ENCODE peak calls at places on chromosomes 6 and 20, in six cellular contexts. One of them, this sample, is unnamed. For H3K36me3, the result is how much of the 10 kb centered on the place peaks cover.

GRCh38 chr20:18904624-18905023 is 91.0 kb downstream of the SCP2D1 start:
- DNase-seq in mesenchymal stem cell: no peak
- DNase-seq in tibial artery: no peak
- DNase-seq in Karpas-422: peak
- DNase-seq in ascending aorta: no peak
- DNase-seq in IMR-90: no peak
- DNase-seq in this sample: no peak

GRCh38 chr20:23476015-23476754 is 14.7 kb upstream of the CST8 start:
- DNase-seq in mesenchymal stem cell: no peak
- DNase-seq in tibial artery: no peak
- DNase-seq in Karpas-422: no peak
- DNase-seq in ascending aorta: no peak
- DNase-seq in IMR-90: no peak
- DNase-seq in this sample: no peak

GRCh38 chr20:32792316-32792715 is 27.4 kb upstream of the MAPRE1 start:
- DNase-seq in mesenchymal stem cell: peak
- DNase-seq in tibial artery: no peak
- DNase-seq in Karpas-422: no peak
- DNase-seq in ascending aorta: no peak
- DNase-seq in IMR-90: peak
- DNase-seq in this sample: no peak

GRCh38 chr6:36804549-36804948 is 34.7 kb downstream of the CPNE5 start:
- DNase-seq in mesenchymal stem cell: no peak
- DNase-seq in tibial artery: no peak
- DNase-seq in Karpas-422: no peak
- DNase-seq in ascending aorta: no peak
- DNase-seq in IMR-90: no peak
- DNase-seq in this sample: no peak

GRCh38 chr20:14707865-14708574 is 370.6 kb upstream of the FLRT3 start:
- DNase-seq in mesenchymal stem cell: no peak
- DNase-seq in tibial artery: no peak
- DNase-seq in Karpas-422: no peak
- DNase-seq in ascending aorta: no peak
- DNase-seq in IMR-90: no peak
- DNase-seq in this sample: no peak

GRCh38 chr6:744954-745353 is 52.0 kb upstream of the EXOC2 start:
- DNase-seq in mesenchymal stem cell: no peak
- DNase-seq in tibial artery: no peak
- DNase-seq in Karpas-422: no peak
- DNase-seq in ascending aorta: no peak
- DNase-seq in IMR-90: no peak
- DNase-seq in this sample: no peak

GRCh38 chr20:62772994-62773858 is 23.0 kb upstream of the MRGBP start:
- DNase-seq in mesenchymal stem cell: no peak
- DNase-seq in tibial artery: no peak
- DNase-seq in Karpas-422: no peak
- DNase-seq in ascending aorta: no peak
- DNase-seq in IMR-90: peak
- DNase-seq in this sample: peak

GRCh38 chr20:62816879-62817873 is at the start of gene COL9A3:
- DNase-seq in mesenchymal stem cell: no peak
- DNase-seq in tibial artery: no peak
- DNase-seq in Karpas-422: no peak
- DNase-seq in ascending aorta: no peak
- DNase-seq in IMR-90: no peak
- DNase-seq in this sample: no peak

GRCh38 chr6:75201901-75202672 is 3.8 kb downstream of the COL12A1 start:
- DNase-seq in mesenchymal stem cell: peak
- DNase-seq in tibial artery: peak
- DNase-seq in Karpas-422: no peak
- DNase-seq in ascending aorta: peak
- DNase-seq in IMR-90: peak
- DNase-seq in this sample: peak

GRCh38 chr6:158481612-158482473 is 78.0 kb upstream of the TMEM181 start:
- DNase-seq in mesenchymal stem cell: peak
- DNase-seq in tibial artery: no peak
- DNase-seq in Karpas-422: no peak
- DNase-seq in ascending aorta: no peak
- DNase-seq in IMR-90: peak
- DNase-seq in this sample: no peak

GRCh38 chr6:76742919-76743318 is 670.5 kb upstream of the IMPG1 start:
- DNase-seq in mesenchymal stem cell: no peak
- DNase-seq in tibial artery: no peak
- DNase-seq in Karpas-422: no peak
- DNase-seq in ascending aorta: no peak
- DNase-seq in IMR-90: no peak
- DNase-seq in this sample: no peak

GRCh38 chr20:62573856-62574611 is 68.3 kb upstream of the SLCO4A1 start:
- DNase-seq in mesenchymal stem cell: no peak
- DNase-seq in tibial artery: no peak
- DNase-seq in Karpas-422: no peak
- DNase-seq in ascending aorta: no peak
- DNase-seq in IMR-90: no peak
- DNase-seq in this sample: no peak

GRCh38 chr20:25539742-25540201 is 45.6 kb downstream of the NINL start:
- DNase-seq in mesenchymal stem cell: no peak
- DNase-seq in tibial artery: no peak
- DNase-seq in Karpas-422: peak
- DNase-seq in ascending aorta: no peak
- DNase-seq in IMR-90: peak
- DNase-seq in this sample: no peak

GRCh38 chr20:53524589-53525311 is 68.9 kb downstream of the ZNF217 start:
- DNase-seq in mesenchymal stem cell: no peak
- DNase-seq in tibial artery: no peak
- DNase-seq in Karpas-422: no peak
- DNase-seq in ascending aorta: no peak
- DNase-seq in IMR-90: no peak
- DNase-seq in this sample: no peak

GRCh38 chr20:48919336-48919881 is 2.1 kb upstream of the ARFGEF2 start:
- DNase-seq in mesenchymal stem cell: peak
- DNase-seq in tibial artery: no peak
- DNase-seq in Karpas-422: no peak
- DNase-seq in ascending aorta: no peak
- DNase-seq in IMR-90: no peak
- DNase-seq in this sample: no peak

GRCh38 chr20:9068232-9068781 is 580 bp upstream of the PLCB4 start:
- DNase-seq in mesenchymal stem cell: peak
- DNase-seq in tibial artery: peak
- DNase-seq in Karpas-422: no peak
- DNase-seq in ascending aorta: peak
- DNase-seq in IMR-90: peak
- DNase-seq in this sample: peak
- H3K27ac ChIP-seq in mesenchymal stem cell: peak
- H3K27ac ChIP-seq in tibial artery: peak
- H3K27ac ChIP-seq in Karpas-422: no peak
- H3K27ac ChIP-seq in ascending aorta: peak
- H3K27ac ChIP-seq in IMR-90: peak
- H3K27ac ChIP-seq in this sample: no peak

GRCh38 chr6:111579816-111580215 is 25.9 kb downstream of the TRAF3IP2 start:
- DNase-seq in mesenchymal stem cell: no peak
- DNase-seq in tibial artery: no peak
- DNase-seq in Karpas-422: no peak
- DNase-seq in ascending aorta: no peak
- DNase-seq in IMR-90: no peak
- DNase-seq in this sample: no peak
- H3K36me3 ChIP-seq in mesenchymal stem cell: under half
- H3K36me3 ChIP-seq in tibial artery: under half
- H3K36me3 ChIP-seq in Karpas-422: under half
- H3K36me3 ChIP-seq in ascending aorta: under half
- H3K36me3 ChIP-seq in IMR-90: under half
- H3K36me3 ChIP-seq in this sample: under half

GRCh38 chr6:34663887-34664269 is 32.7 kb downstream of the ILRUN start:
- DNase-seq in mesenchymal stem cell: peak
- DNase-seq in tibial artery: no peak
- DNase-seq in Karpas-422: no peak
- DNase-seq in ascending aorta: no peak
- DNase-seq in IMR-90: peak
- DNase-seq in this sample: no peak
- H3K27ac ChIP-seq in mesenchymal stem cell: peak
- H3K27ac ChIP-seq in tibial artery: peak
- H3K27ac ChIP-seq in Karpas-422: peak
- H3K27ac ChIP-seq in ascending aorta: peak
- H3K27ac ChIP-seq in IMR-90: peak
- H3K27ac ChIP-seq in this sample: peak

GRCh38 chr6:12116264-12116800 is 104.2 kb downstream of the HIVEP1 start:
- DNase-seq in mesenchymal stem cell: no peak
- DNase-seq in tibial artery: no peak
- DNase-seq in Karpas-422: no peak
- DNase-seq in ascending aorta: no peak
- DNase-seq in IMR-90: no peak
- DNase-seq in this sample: no peak
- H3K36me3 ChIP-seq in mesenchymal stem cell: under half
- H3K36me3 ChIP-seq in tibial artery: under half
- H3K36me3 ChIP-seq in Karpas-422: under half
- H3K36me3 ChIP-seq in ascending aorta: under half
- H3K36me3 ChIP-seq in IMR-90: under half
- H3K36me3 ChIP-seq in this sample: under half

This sample was measured in pancreas.